ENCODE peak calls at places on chromosomes 6 and 20, in nine cellular contexts. L is AG04450, O is PC-3, Q is lung, S is sigmoid colon, I is Panc1, M is pancreas, F is left ventricle myocardium inferior, N is SK-N-MC. T is an unnamed sample. For H3K9me3, the result is how much of the 10 kb centered on the place peaks cover.

GRCh38 chr6:5290500-5290899 is 29.2 kb downstream of the FARS2 start:
- DNase-seq in L (no peak), O (no peak), Q (no peak), S (no peak), I (no peak), M (no peak), F (no peak), N (no peak), T (no peak)

GRCh38 chr6:44035621-44036020 is 91.6 kb downstream of the MRPL14 start:
- DNase-seq in L (no peak), O (no peak), Q (no peak), S (peak), I (no peak), M (no peak), F (no peak), N (peak), T (no peak)

GRCh38 chr6:133951881-133952814 is 876 bp upstream of the TBPL1 start:
- DNase-seq in L (peak), O (peak), Q (peak), S (peak), I (peak), M (peak), F (peak), N (no peak), T (peak)

GRCh38 chr6:46510656-46511055 is 19.4 kb upstream of the RCAN2 start:
- DNase-seq in L (no peak), O (peak), Q (no peak), S (no peak), I (no peak), M (no peak), F (no peak), N (no peak), T (no peak)

GRCh38 chr6:163147988-163148387 is 266.5 kb upstream of the QKI start:
- DNase-seq in L (no peak), O (peak), Q (no peak), S (no peak), I (no peak), M (no peak), F (no peak), N (no peak), T (no peak)

GRCh38 chr6:169500688-169501087 is 201.1 kb downstream of the WDR27 start:
- DNase-seq in L (no peak), O (no peak), Q (no peak), S (no peak), I (no peak), M (no peak), F (no peak), N (no peak), T (no peak)

GRCh38 chr6:131545317-131545716 is 27.7 kb upstream of the ARG1 start:
- DNase-seq in L (no peak), O (no peak), Q (no peak), S (no peak), I (no peak), M (no peak), F (no peak), N (no peak), T (no peak)

GRCh38 chr6:20707166-20707485 is 172.9 kb downstream of the CDKAL1 start:
- DNase-seq in L (no peak), O (no peak), Q (no peak), S (no peak), I (no peak), M (no peak), F (no peak), N (no peak), T (no peak)

GRCh38 chr20:58690851-58691250 is 1.7 kb upstream of the NPEPL1 start:
- DNase-seq in L (no peak), O (no peak), Q (no peak), S (no peak), I (no peak), M (no peak), F (peak), N (no peak), T (peak)

GRCh38 chr20:51497542-51498467 is 44.7 kb downstream of the NFATC2 start:
- DNase-seq in L (no peak), O (no peak), Q (no peak), S (no peak), I (no peak), M (no peak), F (no peak), N (peak), T (peak)

GRCh38 chr6:47188588-47189021 is 121.1 kb downstream of the TNFRSF21 start:
- DNase-seq in L (no peak), O (peak), Q (peak), S (no peak), I (no peak), M (peak), F (no peak), N (no peak), T (no peak)

GRCh38 chr6:4225207-4225872 is 90.0 kb upstream of the ECI2 start:
- DNase-seq in L (no peak), O (no peak), Q (no peak), S (no peak), I (no peak), M (no peak), F (no peak), N (no peak), T (no peak)

GRCh38 chr20:34644345-34644744 is 32.5 kb downstream of the PIGU start:
- DNase-seq in L (no peak), O (no peak), Q (no peak), S (no peak), I (no peak), M (no peak), F (no peak), N (no peak), T (no peak)

GRCh38 chr6:56509031-56509430 is 133.7 kb downstream of the DST start:
- DNase-seq in L (no peak), O (no peak), Q (no peak), S (no peak), I (no peak), M (no peak), F (no peak), N (no peak), T (no peak)

GRCh38 chr20:5039255-5039657 is 37.9 kb upstream of the SLC23A2 start:
- DNase-seq in L (no peak), O (no peak), Q (no peak), S (no peak), I (no peak), M (no peak), F (no peak), N (no peak), T (no peak)

GRCh38 chr20:40600441-40601235 is 88.4 kb downstream of the MAFB start:
- DNase-seq in L (no peak), O (no peak), Q (no peak), S (no peak), I (no peak), M (no peak), F (no peak), N (no peak), T (no peak)

GRCh38 chr20:45406260-45407066 is 1.6 kb upstream of the DBNDD2 start:
- DNase-seq in L (no peak), O (peak), Q (peak), S (peak), I (no peak), M (peak), F (peak), N (no peak), T (peak)

GRCh38 chr20:45407067-45407745 is 883 bp upstream of the DBNDD2 start:
- DNase-seq in L (no peak), O (no peak), Q (no peak), S (peak), I (no peak), M (no peak), F (peak), N (no peak), T (peak)

GRCh38 chr20:45402946-45403345 is 5.1 kb upstream of the DBNDD2 start:
- DNase-seq in L (no peak), O (peak), Q (no peak), S (no peak), I (no peak), M (no peak), F (no peak), N (no peak), T (no peak)

GRCh38 chr20:45405566-45406259 is 2.4 kb upstream of the DBNDD2 start:
- DNase-seq in L (no peak), O (peak), Q (no peak), S (peak), I (no peak), M (no peak), F (peak), N (no peak), T (no peak)

DNA sequence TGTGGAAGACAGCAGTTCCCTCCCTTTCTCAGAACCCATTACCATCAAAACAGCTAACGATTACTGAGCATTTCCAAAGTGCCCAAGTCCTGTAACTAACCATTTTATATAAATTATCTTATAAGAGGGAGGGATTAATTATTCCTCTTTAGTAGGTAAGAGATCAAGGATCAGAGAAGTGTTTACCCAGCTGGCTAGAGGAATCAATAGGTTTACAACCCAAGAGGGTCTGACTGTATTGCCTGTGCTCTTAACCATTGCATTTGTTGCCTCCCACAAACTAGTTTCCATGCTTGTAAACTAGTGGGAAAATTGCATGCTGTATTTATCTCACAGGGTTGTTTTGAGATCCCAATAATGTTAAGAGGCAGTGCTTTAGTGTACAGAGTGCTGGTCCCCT is 3.7 kb upstream of the DBNDD2 start:
- DNase-seq in L (no peak), O (no peak), Q (no peak), S (no peak), I (no peak), M (no peak), F (no peak), N (no peak), T (no peak)
- H3K27ac ChIP-seq in L (no peak), O (no peak), Q (no peak), S (peak), I (no peak), M (no peak), F (peak), N (no peak), T (peak)

GRCh38 chr6:36204068-36204753 is 7.7 kb downstream of the BRPF3 start:
- DNase-seq in L (no peak), O (no peak), Q (no peak), S (no peak), I (no peak), M (no peak), F (no peak), N (no peak), T (no peak)
- H3K9me3 ChIP-seq in L (under half), O (under half), Q (under half), S (under half), I (under half), M (under half), F (under half), N (under half), T (under half)

GRCh38 chr6:53320964-53321363 is 27.8 kb downstream of the ELOVL5 start:
- DNase-seq in L (no peak), O (no peak), Q (no peak), S (no peak), I (no peak), M (no peak), F (no peak), N (no peak), T (no peak)
- H3K27ac ChIP-seq in L (no peak), O (no peak), Q (no peak), S (peak), I (peak), M (no peak), F (no peak), N (no peak), T (no peak)

GRCh38 chr6:26653007-26653406 is 6.5 kb downstream of the ZNF322 start:
- DNase-seq in L (no peak), O (no peak), Q (no peak), S (no peak), I (no peak), M (no peak), F (no peak), N (no peak), T (no peak)

GRCh38 chr6:26657268-26657667 is 2.3 kb downstream of the ZNF322 start:
- DNase-seq in L (no peak), O (no peak), Q (no peak), S (no peak), I (no peak), M (no peak), F (no peak), N (no peak), T (no peak)

GRCh38 chr6:26646074-26646473 is 13.5 kb downstream of the ZNF322 start:
- DNase-seq in L (no peak), O (no peak), Q (no peak), S (no peak), I (no peak), M (no peak), F (no peak), N (no peak), T (no peak)

DNA sequence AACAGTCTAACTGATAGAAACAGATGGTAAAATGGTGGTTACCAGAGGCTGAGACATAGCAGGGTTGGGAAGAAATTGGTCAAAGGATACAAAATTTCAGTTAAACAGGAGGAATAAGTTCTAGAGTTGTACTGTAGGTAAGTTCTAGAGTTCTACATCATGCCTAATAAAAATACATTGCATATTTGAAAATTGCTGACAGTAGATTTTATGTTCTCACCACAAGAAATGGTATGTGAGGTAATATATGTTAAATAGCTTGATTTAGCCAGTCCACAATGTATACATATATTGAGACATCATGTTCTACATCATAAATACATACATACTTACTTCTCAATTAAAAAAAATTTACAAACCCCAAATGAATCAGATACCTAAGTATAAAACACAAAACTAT is 8.2 kb downstream of the ZNF322 start:
- DNase-seq in L (no peak), O (no peak), Q (no peak), S (no peak), I (no peak), M (no peak), F (no peak), N (no peak), T (no peak)
- H3K9me3 ChIP-seq in L (under half), O (under half), Q (under half), S (under half), I (half or more), M (under half), F (under half), N (under half), T (under half)

DNA sequence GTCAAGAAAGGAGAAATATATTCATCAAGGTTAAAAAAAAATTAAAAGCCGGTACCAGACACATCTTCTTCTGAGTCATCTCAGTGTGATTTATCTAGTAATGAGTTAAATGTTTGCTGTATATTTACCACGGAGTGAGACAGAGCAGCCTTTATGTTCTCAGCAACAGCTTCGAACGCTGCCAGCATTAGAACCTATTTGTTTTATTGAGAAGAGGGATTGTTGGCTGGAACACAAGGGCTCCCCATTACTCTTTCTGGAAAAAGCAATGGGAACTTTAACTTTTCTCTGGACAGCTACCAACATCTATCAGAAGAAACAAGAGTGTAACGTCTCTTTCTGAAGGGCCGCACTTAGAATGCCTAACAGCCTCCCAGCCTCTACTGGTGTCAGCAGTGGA is 105.3 kb upstream of the TAB2 start:
- DNase-seq in L (no peak), O (no peak), Q (no peak), S (no peak), I (no peak), M (no peak), F (no peak), N (no peak), T (no peak)
- H3K27ac ChIP-seq in L (no peak), O (no peak), Q (no peak), S (peak), I (no peak), M (no peak), F (no peak), N (no peak), T (no peak)

GRCh38 chr20:55354700-55355099 is 650.6 kb downstream of the CBLN4 start:
- DNase-seq in L (no peak), O (no peak), Q (no peak), S (no peak), I (no peak), M (no peak), F (no peak), N (no peak), T (no peak)
- H3K9me3 ChIP-seq in L (under half), O (under half), Q (under half), S (under half), I (under half), M (under half), F (under half), N (under half), T (under half)

GRCh38 chr6:92827104-92827503 is 592.3 kb downstream of the EPHA7 start:
- DNase-seq in L (no peak), O (no peak), Q (no peak), S (no peak), I (no peak), M (no peak), F (no peak), N (no peak), T (no peak)

GRCh38 chr6:92828786-92829185 is 590.6 kb downstream of the EPHA7 start:
- DNase-seq in L (no peak), O (no peak), Q (no peak), S (no peak), I (no peak), M (no peak), F (no peak), N (no peak), T (no peak)

DNA sequence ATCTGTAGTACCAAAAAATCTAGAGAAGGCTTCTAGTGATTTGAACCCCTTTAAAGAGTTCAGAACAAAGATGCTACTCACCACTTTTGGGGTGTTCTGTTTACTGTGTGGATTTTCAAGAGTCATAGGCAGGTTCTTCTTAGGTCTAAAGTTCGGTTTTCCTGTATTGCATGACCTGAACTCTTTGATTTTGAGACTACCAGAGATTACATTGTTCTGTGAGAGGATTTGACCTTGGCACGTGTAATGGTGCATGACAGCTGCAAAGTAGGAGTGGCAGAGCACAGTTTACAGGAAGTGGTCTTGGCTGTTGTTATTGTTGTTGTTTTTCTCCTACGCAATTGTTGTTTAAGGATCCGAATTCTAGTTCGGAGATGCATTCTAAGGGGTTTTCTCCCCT is 592.7 kb downstream of the EPHA7 start:
- DNase-seq in L (no peak), O (no peak), Q (no peak), S (no peak), I (no peak), M (no peak), F (no peak), N (no peak), T (no peak)
- H3K27ac ChIP-seq in L (no peak), O (no peak), Q (no peak), S (no peak), I (no peak), M (no peak), F (no peak), N (no peak), T (no peak)

GRCh38 chr20:12201289-12201991 is 283.7 kb downstream of the BTBD3 start:
- DNase-seq in L (no peak), O (peak), Q (no peak), S (no peak), I (no peak), M (no peak), F (peak), N (no peak), T (no peak)
- H3K9me3 ChIP-seq in L (under half), O (under half), Q (under half), S (under half), I (under half), M (under half), F (under half), N (under half), T (under half)

DNA sequence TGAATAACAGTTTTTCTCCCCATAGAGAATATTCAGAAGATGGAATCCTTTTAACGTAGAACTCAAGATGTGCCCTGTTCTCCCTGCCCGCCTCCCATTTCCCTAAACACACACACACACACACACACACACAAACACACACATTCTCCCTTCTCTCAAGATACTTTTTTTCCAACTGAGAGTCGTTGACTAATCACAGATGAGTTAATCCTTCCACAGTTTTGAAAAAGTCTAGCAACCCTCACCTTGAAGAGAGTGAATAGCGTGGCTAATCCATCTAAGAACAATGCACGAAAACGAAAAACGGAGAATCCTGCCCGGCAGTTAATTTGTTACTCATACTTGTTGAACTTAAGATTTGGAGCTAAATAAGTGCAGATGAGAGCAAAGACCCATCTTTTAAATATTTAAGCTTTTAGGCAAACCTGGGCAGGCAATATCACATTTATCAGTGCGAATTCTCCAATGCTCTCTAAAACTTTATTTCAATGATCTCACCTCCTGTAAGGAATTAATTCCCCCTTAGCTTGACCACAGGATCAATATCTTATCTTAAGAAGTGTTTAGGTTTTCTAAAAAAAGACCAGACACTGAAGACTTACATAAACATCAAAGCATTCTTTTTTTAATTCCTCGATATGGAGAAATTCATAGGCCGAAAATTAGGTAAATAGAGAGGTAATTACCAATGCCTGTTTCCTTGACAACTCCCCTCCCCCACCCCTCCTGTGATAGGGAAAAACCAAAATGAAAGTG is 1.1 kb downstream of the AGPAT4 start:
- DNase-seq in L (no peak), O (no peak), Q (no peak), S (peak), I (no peak), M (no peak), F (no peak), N (no peak), T (no peak)
- H3K27ac ChIP-seq in L (no peak), O (peak), Q (no peak), S (peak), I (peak), M (no peak), F (no peak), N (no peak), T (no peak)

GRCh38 chr20:29302979-29303644 is 1954.4 kb upstream of the DEFB115 start:
- DNase-seq in L (no peak), O (no peak), Q (no peak), S (peak), I (no peak), M (no peak), F (no peak), N (no peak), T (no peak)

GRCh38 chr20:29299811-29300578 is 1957.5 kb upstream of the DEFB115 start:
- DNase-seq in L (no peak), O (no peak), Q (no peak), S (peak), I (no peak), M (no peak), F (no peak), N (no peak), T (no peak)

GRCh38 chr20:29301624-29302259 is 1955.7 kb upstream of the DEFB115 start:
- DNase-seq in L (no peak), O (no peak), Q (no peak), S (peak), I (no peak), M (no peak), F (no peak), N (no peak), T (no peak)

GRCh38 chr20:29298759-29299613 is 1958.5 kb upstream of the DEFB115 start:
- DNase-seq in L (no peak), O (no peak), Q (no peak), S (peak), I (no peak), M (no peak), F (no peak), N (no peak), T (no peak)

GRCh38 chr20:29300579-29301551 is 1956.6 kb upstream of the DEFB115 start:
- DNase-seq in L (no peak), O (no peak), Q (no peak), S (peak), I (no peak), M (no peak), F (no peak), N (no peak), T (no peak)
- H3K9me3 ChIP-seq in L (half or more), O (under half), Q (half or more), S (under half), I (under half), M (under half), F (half or more), N (under half), T (under half)